ENCODE peak calls at places on chromosome 17, in eight cellular contexts. W is lung, L is heart right ventricle, K is hypothalamus, G is lower lobe of right lung, J is CMK, I is NCI-H1092, B is GM23338. F is an unnamed sample.

GRCh38 chr17:65039349-65039988 is 17.1 kb downstream of the GNA13 start:
- DNase-seq in K (no peak), B (no peak), L (no peak), G (no peak), I (no peak), W (no peak), J (no peak), F (no peak)

GRCh38 chr17:50785942-50786570 is 18.7 kb upstream of the ANKRD40CL start:
- DNase-seq in G (no peak), W (no peak), J (no peak), I (peak), B (no peak), K (no peak), L (peak), F (peak)

GRCh38 chr17:79742951-79743476 is 12.3 kb downstream of the ENPP7 start:
- DNase-seq in I (no peak), L (no peak), B (no peak), W (no peak), J (no peak), K (no peak), G (no peak), F (no peak)

GRCh38 chr17:75273968-75274708 is 3.1 kb upstream of the MIF4GD start:
- DNase-seq in G (no peak), K (no peak), J (no peak), B (no peak), L (no peak), I (no peak), W (no peak), F (no peak)

GRCh38 chr17:9971991-9972390 is 66.9 kb upstream of the RCVRN start:
- DNase-seq in I (no peak), G (peak), L (peak), J (no peak), W (no peak), B (no peak), K (no peak), F (no peak)

GRCh38 chr17:80760501-80760900 is 215.9 kb downstream of the RPTOR start:
- DNase-seq in G (peak), J (no peak), I (peak), B (no peak), L (no peak), W (peak), K (no peak), F (no peak)

GRCh38 chr17:33526753-33527152 is 233.7 kb upstream of the ASIC2 start:
- DNase-seq in G (no peak), I (no peak), W (no peak), B (no peak), K (no peak), L (no peak), J (no peak), F (no peak)

GRCh38 chr17:42087736-42088705 is 10.3 kb downstream of the ZNF385C start:
- DNase-seq in J (no peak), B (no peak), W (no peak), K (no peak), G (no peak), L (no peak), I (no peak), F (peak)

GRCh38 chr17:8126306-8127066 is 2.6 kb upstream of the HES7 start:
- DNase-seq in W (no peak), L (peak), G (no peak), I (no peak), K (no peak), J (no peak), B (peak), F (no peak)

GRCh38 chr17:48577946-48578615 is at the start of gene HOXB4:
- DNase-seq in G (peak), L (peak), K (no peak), I (peak), J (peak), B (peak), W (peak), F (no peak)

GRCh38 chr17:181213-182163 is at the start of gene DOC2B:
- DNase-seq in B (peak), I (no peak), J (no peak), G (peak), K (no peak), L (peak), W (peak), F (no peak)

GRCh38 chr17:77508047-77508715 is 367.4 kb downstream of the SEC14L1 start:
- DNase-seq in I (no peak), L (no peak), K (no peak), G (no peak), B (no peak), J (no peak), W (no peak), F (no peak)

GRCh38 chr17:69418535-69418934 is 4.0 kb downstream of the MAP2K6 start:
- DNase-seq in K (no peak), B (no peak), I (no peak), L (no peak), W (no peak), J (no peak), G (no peak), F (no peak)

GRCh38 chr17:77869665-77870132 is 88.8 kb upstream of the TNRC6C start:
- DNase-seq in B (no peak), K (no peak), J (no peak), I (no peak), L (no peak), W (peak), G (peak), F (no peak)

GRCh38 chr17:50766222-50767023 is 895 bp downstream of the ANKRD40CL start:
- DNase-seq in J (no peak), I (no peak), B (no peak), G (no peak), L (no peak), W (no peak), K (no peak), F (no peak)

GRCh38 chr17:45789874-45790273 is 5.8 kb downstream of the CRHR1 start:
- DNase-seq in K (no peak), W (no peak), G (no peak), J (no peak), B (no peak), L (no peak), I (no peak), F (no peak)

GRCh38 chr17:81487487-81488275 is 24.9 kb downstream of the ACTG1 start:
- DNase-seq in B (peak), I (peak), G (peak), K (peak), W (peak), L (peak), J (peak), F (peak)

GRCh38 chr17:29158515-29159275 is 21.5 kb downstream of the MYO18A start:
- DNase-seq in G (no peak), B (no peak), L (no peak), K (peak), J (no peak), I (no peak), W (no peak), F (no peak)

GRCh38 chr17:80101946-80102706 is 745 bp downstream of the GAA start:
- DNase-seq in J (no peak), B (peak), L (no peak), G (no peak), I (no peak), K (no peak), W (no peak), F (peak)

GRCh38 chr17:81868674-81869220 is 2.4 kb downstream of the ARHGDIA start:
- DNase-seq in L (peak), J (no peak), I (no peak), K (no peak), B (peak), G (no peak), W (no peak), F (no peak)

GRCh38 chr17:68509151-68510057 is 2.8 kb upstream of the PRKAR1A start:
- DNase-seq in L (peak), J (no peak), B (no peak), G (peak), W (peak), K (no peak), I (peak), F (no peak)

GRCh38 chr17:3911271-3912053 is 4.8 kb downstream of the P2RX1 start:
- DNase-seq in I (no peak), G (no peak), W (no peak), J (no peak), L (no peak), K (no peak), B (peak), F (no peak)

GRCh38 chr17:8189041-8189710 is 804 bp downstream of the BORCS6 start:
- DNase-seq in W (no peak), B (no peak), L (no peak), J (no peak), I (no peak), K (no peak), G (peak), F (peak)

GRCh38 chr17:8158267-8159031 is 4.3 kb downstream of the VAMP2 start:
- DNase-seq in B (peak), L (peak), K (peak), J (no peak), W (peak), G (peak), I (peak), F (peak)

GRCh38 chr17:80663783-80664206 is 119.2 kb downstream of the RPTOR start:
- DNase-seq in J (no peak), L (no peak), I (no peak), W (peak), G (peak), B (no peak), K (no peak), F (no peak)

GRCh38 chr17:29051194-29051593 is 8.3 kb downstream of the PIPOX start:
- DNase-seq in I (no peak), W (no peak), K (no peak), G (no peak), J (no peak), B (no peak), L (no peak), F (no peak)